ENCODE peak calls at places on chromosome 11, in four cellular contexts. One of them, this sample, is unnamed.

GRCh38 chr11:74636633-74637184 is 44.3 kb downstream of the POLD3 start:
- DNase-seq in CD4-positive, alpha-beta T cell: no peak
- DNase-seq in fibroblast of the aortic adventitia: peak; percentile 82
- DNase-seq in type B pancreatic cell: no peak
- DNase-seq in this sample: no peak

GRCh38 chr11:10295056-10295901 is 1.3 kb upstream of the SBF2 start:
- DNase-seq in CD4-positive, alpha-beta T cell: no peak
- DNase-seq in fibroblast of the aortic adventitia: no peak
- DNase-seq in type B pancreatic cell: no peak
- DNase-seq in this sample: no peak

GRCh38 chr11:3206128-3206921 is 12.3 kb downstream of the MRGPRG start:
- DNase-seq in CD4-positive, alpha-beta T cell: no peak
- DNase-seq in fibroblast of the aortic adventitia: no peak
- DNase-seq in type B pancreatic cell: no peak
- DNase-seq in this sample: no peak

GRCh38 chr11:119436715-119437114 is 13.7 kb upstream of the THY1 start:
- DNase-seq in CD4-positive, alpha-beta T cell: no peak
- DNase-seq in fibroblast of the aortic adventitia: no peak
- DNase-seq in type B pancreatic cell: no peak
- DNase-seq in this sample: no peak

GRCh38 chr11:9565822-9566560 is 7.5 kb upstream of the WEE1 start:
- DNase-seq in CD4-positive, alpha-beta T cell: peak; percentile 19
- DNase-seq in fibroblast of the aortic adventitia: peak; percentile 100
- DNase-seq in type B pancreatic cell: no peak
- DNase-seq in this sample: no peak

GRCh38 chr11:33195391-33196190 is 34.3 kb upstream of the CSTF3 start:
- DNase-seq in CD4-positive, alpha-beta T cell: no peak
- DNase-seq in fibroblast of the aortic adventitia: no peak
- DNase-seq in type B pancreatic cell: no peak
- DNase-seq in this sample: no peak

GRCh38 chr11:10796191-10796590 is 12.5 kb downstream of the EIF4G2 start:
- DNase-seq in CD4-positive, alpha-beta T cell: no peak
- DNase-seq in fibroblast of the aortic adventitia: no peak
- DNase-seq in type B pancreatic cell: no peak
- DNase-seq in this sample: no peak

GRCh38 chr11:70547821-70548670 is 149.7 kb downstream of the CTTN start:
- DNase-seq in CD4-positive, alpha-beta T cell: no peak
- DNase-seq in fibroblast of the aortic adventitia: no peak
- DNase-seq in type B pancreatic cell: no peak
- DNase-seq in this sample: no peak

GRCh38 chr11:122556605-122557004 is 98.9 kb upstream of the UBASH3B start:
- DNase-seq in CD4-positive, alpha-beta T cell: peak; percentile 15
- DNase-seq in fibroblast of the aortic adventitia: peak; percentile 5
- DNase-seq in type B pancreatic cell: no peak
- DNase-seq in this sample: no peak

GRCh38 chr11:114058871-114059277 is 637 bp upstream of the ZBTB16 start:
- DNase-seq in CD4-positive, alpha-beta T cell: no peak
- DNase-seq in fibroblast of the aortic adventitia: no peak
- DNase-seq in type B pancreatic cell: no peak
- DNase-seq in this sample: no peak

GRCh38 chr11:44814881-44815592 is 88.3 kb downstream of the TSPAN18 start:
- DNase-seq in CD4-positive, alpha-beta T cell: no peak
- DNase-seq in fibroblast of the aortic adventitia: peak; percentile 57
- DNase-seq in type B pancreatic cell: no peak
- DNase-seq in this sample: no peak

GRCh38 chr11:93648168-93648567 is 13.3 kb upstream of the CEP295 start:
- DNase-seq in CD4-positive, alpha-beta T cell: no peak
- DNase-seq in fibroblast of the aortic adventitia: peak; percentile 3
- DNase-seq in type B pancreatic cell: no peak
- DNase-seq in this sample: no peak

GRCh38 chr11:76152086-76152658 is 54.1 kb downstream of the WNT11 start:
- DNase-seq in CD4-positive, alpha-beta T cell: peak; percentile 77
- DNase-seq in fibroblast of the aortic adventitia: peak; percentile 77
- DNase-seq in type B pancreatic cell: peak; percentile 85
- DNase-seq in this sample: peak; percentile 68

DNA sequence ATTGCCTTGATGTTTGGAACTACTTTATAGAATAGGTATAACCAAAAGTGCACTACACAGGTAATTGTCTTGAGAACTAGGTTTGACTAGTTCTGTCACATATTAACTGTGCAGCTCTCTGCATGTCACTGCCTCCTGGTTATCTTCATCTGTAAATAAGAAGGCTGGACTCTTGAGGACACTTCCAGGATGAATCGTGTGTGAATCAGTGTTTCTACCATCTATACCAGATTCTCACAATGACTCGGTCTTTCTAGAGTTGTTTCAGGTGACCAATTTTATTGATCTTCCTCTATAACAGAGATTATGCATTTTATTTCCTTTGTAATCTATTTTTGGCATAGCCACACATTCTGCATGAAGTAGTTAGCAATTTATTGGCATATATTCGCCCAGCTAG is 1181.0 kb upstream of the TENM4 start:
- DNase-seq in CD4-positive, alpha-beta T cell: no peak
- DNase-seq in fibroblast of the aortic adventitia: no peak
- DNase-seq in type B pancreatic cell: no peak
- DNase-seq in this sample: no peak
- TF ChIP-seq CTCF in CD4-positive, alpha-beta T cell: no peak
- TF ChIP-seq CTCF in fibroblast of the aortic adventitia: no peak
- TF ChIP-seq CTCF in type B pancreatic cell: no peak
- TF ChIP-seq CTCF in this sample: no peak

DNA sequence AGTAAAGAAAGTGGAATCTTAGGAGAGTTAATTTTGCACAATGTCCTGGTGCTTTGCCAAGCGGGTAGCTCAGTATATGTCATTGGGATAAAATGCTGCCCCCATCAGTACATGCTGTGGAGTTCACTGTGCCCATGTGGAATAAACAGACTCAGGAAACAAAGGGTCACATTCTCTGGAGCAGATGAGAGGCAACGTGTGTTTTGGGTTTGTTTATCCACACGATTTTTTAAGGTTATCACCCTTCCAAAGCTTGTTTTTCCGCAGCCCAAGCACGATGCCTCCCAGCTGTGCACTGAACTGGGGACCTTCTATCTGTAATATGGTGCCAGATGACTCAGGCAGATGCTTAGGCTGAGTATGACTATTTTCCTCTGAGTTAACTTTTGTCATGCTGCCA is 6.4 kb downstream of the OR4D6 start:
- DNase-seq in CD4-positive, alpha-beta T cell: no peak
- DNase-seq in fibroblast of the aortic adventitia: peak; percentile 20
- DNase-seq in type B pancreatic cell: no peak
- DNase-seq in this sample: no peak
- TF ChIP-seq CTCF in CD4-positive, alpha-beta T cell: no peak
- TF ChIP-seq CTCF in fibroblast of the aortic adventitia: no peak
- TF ChIP-seq CTCF in type B pancreatic cell: no peak
- TF ChIP-seq CTCF in this sample: no peak

DNA sequence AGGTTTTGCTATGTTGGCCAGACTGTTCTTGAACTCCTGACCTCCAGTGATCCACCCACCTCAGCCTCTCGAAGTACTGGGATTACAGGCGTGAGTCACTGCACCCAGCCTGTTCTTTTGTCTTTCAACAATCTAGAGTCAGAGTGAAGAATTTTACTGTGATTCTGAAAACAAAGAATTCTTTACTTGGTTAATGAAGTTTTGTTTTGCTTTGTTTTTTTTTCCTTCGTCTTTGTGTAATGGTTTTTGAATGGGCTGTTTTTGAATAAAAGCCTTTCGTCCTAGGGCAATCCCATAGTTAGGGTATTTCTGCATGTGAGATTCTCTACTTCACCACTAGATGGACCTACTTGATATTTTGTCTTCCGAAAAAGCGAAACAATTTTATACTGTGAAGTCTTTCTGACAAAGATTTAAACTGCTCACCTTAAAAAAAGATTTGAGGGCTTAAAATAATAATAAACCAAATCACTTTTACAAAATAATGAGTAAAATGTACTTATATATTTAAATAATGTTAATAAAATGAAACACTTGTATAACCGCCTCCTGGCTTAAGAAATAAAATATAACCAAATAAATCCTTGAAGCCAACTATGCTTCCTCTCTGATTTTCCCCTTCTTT is 43.4 kb upstream of the SC5D start:
- DNase-seq in CD4-positive, alpha-beta T cell: no peak
- DNase-seq in fibroblast of the aortic adventitia: peak; percentile 59
- DNase-seq in type B pancreatic cell: no peak
- DNase-seq in this sample: no peak
- TF ChIP-seq CTCF in CD4-positive, alpha-beta T cell: peak; percentile 77
- TF ChIP-seq CTCF in fibroblast of the aortic adventitia: peak; percentile 81
- TF ChIP-seq CTCF in type B pancreatic cell: peak; percentile 86
- TF ChIP-seq CTCF in this sample: peak; percentile 72

GRCh38 chr11:117390743-117391142 is 63.1 kb downstream of the CEP164 start:
- DNase-seq in CD4-positive, alpha-beta T cell: no peak
- DNase-seq in fibroblast of the aortic adventitia: no peak
- DNase-seq in type B pancreatic cell: no peak
- DNase-seq in this sample: no peak

GRCh38 chr11:117392979-117393378 is 65.3 kb downstream of the CEP164 start:
- DNase-seq in CD4-positive, alpha-beta T cell: no peak
- DNase-seq in fibroblast of the aortic adventitia: no peak
- DNase-seq in type B pancreatic cell: no peak
- DNase-seq in this sample: no peak

GRCh38 chr11:117394221-117394925 is 66.7 kb downstream of the CEP164 start:
- DNase-seq in CD4-positive, alpha-beta T cell: no peak
- DNase-seq in fibroblast of the aortic adventitia: no peak
- DNase-seq in type B pancreatic cell: no peak
- DNase-seq in this sample: no peak

GRCh38 chr11:117391181-117391580 is 63.5 kb downstream of the CEP164 start:
- DNase-seq in CD4-positive, alpha-beta T cell: no peak
- DNase-seq in fibroblast of the aortic adventitia: no peak
- DNase-seq in type B pancreatic cell: no peak
- DNase-seq in this sample: no peak

GRCh38 chr11:117392001-117392690 is 64.5 kb downstream of the CEP164 start:
- DNase-seq in CD4-positive, alpha-beta T cell: no peak
- DNase-seq in fibroblast of the aortic adventitia: no peak
- DNase-seq in type B pancreatic cell: no peak
- DNase-seq in this sample: no peak
- TF ChIP-seq CTCF in CD4-positive, alpha-beta T cell: no peak
- TF ChIP-seq CTCF in fibroblast of the aortic adventitia: no peak
- TF ChIP-seq CTCF in type B pancreatic cell: no peak
- TF ChIP-seq CTCF in this sample: no peak

DNA sequence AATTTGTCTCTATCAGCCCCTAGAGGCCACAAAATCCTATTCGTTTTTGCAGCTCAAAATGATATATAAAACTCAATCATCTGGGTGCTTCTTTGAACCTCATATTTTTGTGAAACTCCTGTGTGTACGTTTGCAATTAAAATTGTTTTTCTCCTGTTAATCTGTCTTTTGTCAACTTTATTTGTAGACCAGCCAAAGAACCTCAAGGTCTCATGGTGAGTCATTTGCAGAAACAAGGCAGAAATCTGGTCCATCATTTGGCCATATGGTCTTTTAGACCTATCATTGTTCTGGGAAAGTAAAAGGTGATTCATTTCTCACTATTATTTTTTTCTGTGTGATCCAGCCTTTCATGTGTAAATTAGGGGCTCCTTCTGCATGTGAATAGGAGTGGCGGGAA is 399.2 kb upstream of the DDI1 start:
- DNase-seq in CD4-positive, alpha-beta T cell: no peak
- DNase-seq in fibroblast of the aortic adventitia: peak; percentile 64
- DNase-seq in type B pancreatic cell: no peak
- DNase-seq in this sample: no peak
- TF ChIP-seq CTCF in CD4-positive, alpha-beta T cell: no peak
- TF ChIP-seq CTCF in fibroblast of the aortic adventitia: no peak
- TF ChIP-seq CTCF in type B pancreatic cell: no peak
- TF ChIP-seq CTCF in this sample: no peak